ENCODE peak calls at places on chromosome 5, in four cellular contexts. C is progenitor cell of endocrine pancreas, I is cardiac fibroblast, X is spleen. N is an unnamed sample.

GRCh38 chr5:137630972-137631370 is 104.9 kb downstream of the KLHL3 start:
- DNase-seq in C (no peak), X (no peak), I (no peak), N (no peak)

GRCh38 chr5:36164461-36164860 is 12.6 kb downstream of the SKP2 start:
- DNase-seq in I (no peak), C (no peak), X (no peak), N (no peak)

GRCh38 chr5:149224282-149224681 is 47.4 kb upstream of the AFAP1L1 start:
- DNase-seq in C (no peak), X (no peak), I (no peak), N (no peak)

GRCh38 chr5:107542428-107542827 is 128.3 kb downstream of the EFNA5 start:
- DNase-seq in I (peak; percentile 98), C (no peak), X (no peak), N (no peak)

GRCh38 chr5:40223884-40224402 is 455.8 kb upstream of the PTGER4 start:
- DNase-seq in I (peak; percentile 94), C (no peak), X (no peak), N (no peak)

GRCh38 chr5:180643191-180643851 is 6.1 kb downstream of the FLT4 start:
- DNase-seq in I (no peak), X (no peak), C (no peak), N (no peak)

GRCh38 chr5:58958701-58959100 is 375.8 kb downstream of the RAB3C start:
- DNase-seq in C (no peak), I (no peak), X (no peak), N (no peak)

GRCh38 chr5:73826301-73826700 is 200.3 kb downstream of the ARHGEF28 start:
- DNase-seq in I (no peak), X (no peak), C (no peak), N (no peak)

GRCh38 chr5:132237141-132237540 is 9.5 kb upstream of the P4HA2 start:
- DNase-seq in C (no peak), I (no peak), X (peak; percentile 27), N (no peak)

GRCh38 chr5:174310243-174310642 is 264.7 kb downstream of the NSG2 start:
- DNase-seq in C (no peak), X (no peak), I (no peak), N (no peak)

GRCh38 chr5:89440670-89441069 is 557.7 kb upstream of the MEF2C start:
- DNase-seq in I (no peak), C (no peak), X (no peak), N (no peak)

GRCh38 chr5:141880961-141881801 is 3.0 kb upstream of the PCDH1 start:
- DNase-seq in X (peak; percentile 41), C (no peak), I (peak; percentile 50), N (no peak)

GRCh38 chr5:59066367-59067163 is 483.7 kb downstream of the RAB3C start:
- DNase-seq in I (peak; percentile 90), X (no peak), C (no peak), N (no peak)

GRCh38 chr5:64161420-64161819 is 4.2 kb upstream of the RNF180 start:
- DNase-seq in X (no peak), I (no peak), C (no peak), N (no peak)

GRCh38 chr5:157253547-157253946 is 12.4 kb upstream of the CYFIP2 start:
- DNase-seq in X (no peak), C (peak; percentile 36), I (peak; percentile 61), N (peak; percentile 67)

GRCh38 chr5:108531367-108532211 is 149.7 kb upstream of the FBXL17 start:
- DNase-seq in X (no peak), I (no peak), C (no peak), N (no peak)

GRCh38 chr5:83913593-83913992 is 192.9 kb upstream of the HAPLN1 start:
- DNase-seq in X (no peak), C (no peak), I (no peak), N (no peak)

GRCh38 chr5:36537729-36538128 is 68.7 kb upstream of the SLC1A3 start:
- DNase-seq in C (no peak), I (no peak), X (no peak), N (no peak)

GRCh38 chr5:33894566-33894965 is 2.8 kb upstream of the ADAMTS12 start:
- DNase-seq in C (no peak), I (peak; percentile 59), X (no peak), N (no peak)

GRCh38 chr5:80761176-80761575 is 106.4 kb upstream of the DHFR start:
- DNase-seq in I (no peak), C (no peak), X (no peak), N (no peak)

GRCh38 chr5:139863361-139863760 is 67.8 kb downstream of the PSD2 start:
- DNase-seq in C (no peak), I (no peak), X (no peak), N (no peak)

DNA sequence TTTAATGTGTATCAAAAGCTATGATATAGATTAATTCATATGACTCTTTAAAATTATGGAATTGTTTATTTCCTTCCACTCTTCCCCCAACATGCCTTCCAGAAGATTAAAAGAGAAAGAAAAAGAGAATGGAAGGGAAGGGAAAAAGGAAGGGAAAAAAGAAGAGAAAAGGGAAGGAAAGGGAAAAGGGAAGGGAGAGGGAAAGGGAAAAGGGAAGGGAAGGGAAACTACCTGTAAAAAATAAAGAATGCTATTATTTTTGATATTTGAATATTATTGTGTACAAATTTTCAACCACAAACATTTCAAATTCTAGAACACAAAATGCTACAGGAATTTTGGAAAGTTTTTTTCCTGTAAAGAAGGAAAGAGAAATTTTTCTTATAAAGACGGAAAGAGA is 281.7 kb downstream of the SLCO4C1 start:
- DNase-seq in I (no peak), X (no peak), C (no peak), N (no peak)
- TF ChIP-seq CTCF in I (no peak), X (no peak), C (no peak), N (no peak)

GRCh38 chr5:76337949-76338589 is 65.0 kb upstream of the IQGAP2 start:
- DNase-seq in I (peak; percentile 35), X (no peak), C (peak; percentile 26), N (peak; percentile 31)
- TF ChIP-seq CTCF in I (peak; percentile 10), X (peak; percentile 63), C (peak; percentile 57), N (peak; percentile 39)

GRCh38 chr5:99320461-99320860 is 391.7 kb upstream of the CHD1 start:
- DNase-seq in I (no peak), X (no peak), C (no peak), N (no peak)

GRCh38 chr5:99317136-99317535 is 388.3 kb upstream of the CHD1 start:
- DNase-seq in I (no peak), X (no peak), C (no peak), N (no peak)

GRCh38 chr5:99316484-99316883 is 387.7 kb upstream of the CHD1 start:
- DNase-seq in X (no peak), C (no peak), I (no peak), N (no peak)

GRCh38 chr5:99315413-99316178 is 386.8 kb upstream of the CHD1 start:
- DNase-seq in C (no peak), X (no peak), I (no peak), N (no peak)
- TF ChIP-seq CTCF in C (no peak), X (no peak), I (no peak), N (no peak)

GRCh38 chr5:41695920-41696582 is 174.2 kb downstream of the OXCT1 start:
- DNase-seq in X (no peak), C (no peak), I (peak; percentile 8), N (no peak)
- TF ChIP-seq CTCF in X (no peak), C (peak; percentile 9), I (peak; percentile 27), N (no peak)

GRCh38 chr5:145699846-145700245 is 135.3 kb downstream of the PRELID2 start:
- DNase-seq in X (no peak), I (no peak), C (no peak), N (no peak)

GRCh38 chr5:145701404-145701803 is 133.7 kb downstream of the PRELID2 start:
- DNase-seq in I (peak; percentile 7), X (no peak), C (no peak), N (no peak)

GRCh38 chr5:145697251-145698016 is 137.7 kb downstream of the PRELID2 start:
- DNase-seq in X (no peak), I (peak; percentile 81), C (no peak), N (peak; percentile 5)
- TF ChIP-seq CTCF in X (no peak), I (peak; percentile 74), C (peak; percentile 38), N (peak; percentile 31)

DNA sequence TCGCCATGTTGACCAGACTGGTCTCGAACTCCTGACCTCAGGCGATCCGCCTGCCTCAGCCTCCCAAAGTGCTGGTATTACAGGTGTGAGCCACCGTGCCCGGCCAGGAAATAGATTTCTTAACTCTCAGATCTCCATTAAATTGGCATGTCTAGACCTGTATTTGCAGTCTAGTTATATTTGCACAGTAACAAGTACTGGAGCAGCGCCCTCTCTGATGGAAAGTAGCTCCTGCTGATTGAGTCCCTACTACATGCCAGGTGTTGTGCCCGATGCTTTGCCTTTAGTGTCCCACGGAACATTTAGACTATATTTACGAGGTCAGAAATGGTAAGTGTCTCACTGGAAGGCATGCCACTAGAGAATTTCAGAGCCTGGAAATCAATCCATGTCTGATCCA is 15.8 kb upstream of the TMED9 start:
- DNase-seq in X (no peak), C (no peak), I (no peak), N (no peak)
- TF ChIP-seq CTCF in X (no peak), C (peak; percentile 6), I (no peak), N (no peak)

N was measured in nephron progenitor cell.